ENCODE peak calls at places on chromosomes 13 and 19, in seven cellular contexts. A is neural progenitor cell; C is GM23338; H is tibial nerve; P is left ventricle myocardium inferior; Z is SK-N-SH; Y is CD8-positive, alpha-beta T cell. F is an unnamed sample. For H3K4me1, the result is how much of the 10 kb centered on the place peaks cover.

GRCh38 chr19:54179262-54179587 is 6.3 kb upstream of the TMC4 start:
- DNase-seq in Y (no peak), A (no peak), H (no peak), Z (no peak), P (no peak), C (no peak), F (no peak)

GRCh38 chr13:110430391-110431338 is 123.6 kb downstream of the COL4A2 start:
- DNase-seq in A (no peak), H (no peak), Z (no peak), P (no peak), Y (no peak), C (no peak), F (no peak)

GRCh38 chr19:40519352-40520322 is 52.8 kb downstream of the SPTBN4 start:
- DNase-seq in H (no peak), Z (no peak), Y (no peak), C (peak), A (peak), P (no peak), F (no peak)

GRCh38 chr19:2475018-2475701 is 767 bp upstream of the GADD45B start:
- DNase-seq in H (no peak), P (peak), Y (peak), Z (peak), A (peak), C (peak), F (peak)

GRCh38 chr13:98535501-98536357 is 41.2 kb downstream of the STK24 start:
- DNase-seq in Y (no peak), C (no peak), P (no peak), A (no peak), H (no peak), Z (no peak), F (no peak)

GRCh38 chr19:13817615-13818371 is 22.6 kb downstream of the ZSWIM4 start:
- DNase-seq in H (no peak), P (no peak), C (peak), Y (no peak), Z (no peak), A (peak), F (peak)

GRCh38 chr19:17831419-17831888 is 10.1 kb upstream of the INSL3 start:
- DNase-seq in A (peak), P (no peak), Z (no peak), C (peak), Y (no peak), H (no peak), F (no peak)

GRCh38 chr13:40876020-40876738 is 86.8 kb downstream of the SLC25A15 start:
- DNase-seq in Z (no peak), C (no peak), A (no peak), H (no peak), P (no peak), Y (no peak), F (no peak)

GRCh38 chr13:25768726-25769270 is 283.0 kb downstream of the SHISA2 start:
- DNase-seq in Y (no peak), A (no peak), H (no peak), C (no peak), Z (no peak), P (no peak), F (no peak)

GRCh38 chr13:62122434-62122833 is 706.8 kb upstream of the PCDH20 start:
- DNase-seq in Y (no peak), C (no peak), P (no peak), Z (no peak), A (no peak), H (no peak), F (no peak)

GRCh38 chr19:50549059-50549926 is 18.9 kb downstream of the LRRC4B start:
- DNase-seq in P (no peak), H (no peak), Z (no peak), A (no peak), C (no peak), Y (no peak), F (no peak)

GRCh38 chr13:97911311-97912138 is 42.0 kb upstream of the IPO5 start:
- DNase-seq in C (peak), Y (no peak), Z (peak), A (peak), H (no peak), P (no peak), F (no peak)

GRCh38 chr13:42040730-42041016 is 7.8 kb upstream of the DGKH start:
- DNase-seq in A (no peak), Z (no peak), H (no peak), Y (no peak), C (no peak), P (no peak), F (no peak)

GRCh38 chr13:23715762-23716235 is 145.6 kb downstream of the TNFRSF19 start:
- DNase-seq in A (no peak), H (no peak), Y (no peak), Z (no peak), P (no peak), C (peak), F (no peak)

GRCh38 chr19:30556230-30556711 is 184.1 kb downstream of the ZNF536 start:
- DNase-seq in A (peak), P (no peak), Y (no peak), C (peak), H (no peak), Z (no peak), F (no peak)

GRCh38 chr19:35216833-35217707 is 11.5 kb downstream of the FAM187B start:
- DNase-seq in H (peak), Z (no peak), A (no peak), C (peak), P (no peak), Y (no peak), F (no peak)

GRCh38 chr19:34405892-34406660 is 1.9 kb downstream of the PDCD2L start:
- DNase-seq in C (no peak), Y (no peak), H (no peak), Z (no peak), A (no peak), P (no peak), F (peak)

GRCh38 chr19:19670070-19670551 is 1.5 kb downstream of the ZNF101 start:
- DNase-seq in H (no peak), A (peak), P (no peak), Y (no peak), C (peak), Z (no peak), F (no peak)
- H3K27ac ChIP-seq in H (no peak), A (peak), P (no peak), Y (peak), C (peak), Z (no peak), F (no peak)

DNA sequence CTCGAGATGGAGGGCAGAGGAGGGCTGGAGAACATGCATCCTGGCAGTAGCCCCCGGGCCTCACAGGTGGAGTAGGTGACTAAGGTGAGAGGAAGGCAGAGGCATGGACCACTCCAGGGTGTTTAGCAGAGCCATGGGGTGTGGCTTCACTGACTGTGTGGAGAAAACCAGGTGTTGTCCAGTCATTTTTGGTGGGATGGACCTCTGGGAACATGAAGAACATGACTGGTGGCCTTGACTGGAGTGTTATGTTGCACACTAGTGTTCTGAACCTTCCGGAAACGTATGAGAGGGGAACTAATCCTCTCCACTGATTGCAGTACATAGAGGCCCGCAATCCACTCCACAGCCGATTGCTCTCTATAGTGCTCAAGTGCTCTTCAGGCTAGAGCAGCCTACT is 16.9 kb downstream of the MED26 start:
- DNase-seq in A (no peak), H (no peak), C (no peak), Z (no peak), P (no peak), Y (no peak), F (peak)
- H3K4me1 ChIP-seq in A (under half), H (under half), C (under half), Z (under half), P (half or more), Y (under half), F (half or more)

GRCh38 chr19:4016486-4016885 is 8.9 kb downstream of the PIAS4 start:
- DNase-seq in A (no peak), C (no peak), Y (no peak), H (peak), P (no peak), Z (no peak), F (no peak)
- H3K27ac ChIP-seq in A (no peak), C (no peak), Y (no peak), H (peak), P (peak), Z (peak), F (no peak)

GRCh38 chr13:75407473-75407872 is 74.5 kb downstream of the TBC1D4 start:
- DNase-seq in C (no peak), Y (no peak), H (no peak), P (no peak), A (no peak), Z (no peak), F (no peak)
- H3K4me1 ChIP-seq in C (under half), Y (under half), H (under half), P (half or more), A (under half), Z (under half), F (under half)

DNA sequence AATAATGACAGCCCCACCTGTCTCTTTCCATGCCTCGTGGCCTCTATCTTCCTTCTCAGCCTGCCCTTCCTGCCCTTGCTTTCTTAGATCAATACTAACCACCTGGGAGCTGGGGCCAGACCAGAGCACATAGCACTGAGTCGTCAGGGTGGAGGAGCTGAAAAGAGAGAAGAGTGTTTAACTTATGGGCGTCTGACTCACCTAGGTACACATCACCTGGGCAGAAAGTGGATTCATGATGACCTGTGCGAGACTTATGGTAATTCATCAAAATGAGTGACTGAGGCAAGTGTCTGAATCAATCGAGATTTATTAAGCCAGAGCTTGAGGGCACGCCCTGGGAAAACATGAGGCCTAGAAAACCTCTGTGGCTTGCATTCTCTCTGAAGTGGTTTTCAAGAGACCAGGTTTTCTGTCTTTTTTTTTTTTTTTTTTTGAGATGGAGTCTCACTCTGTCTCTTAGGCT is 19.2 kb downstream of the CEACAM6 start:
- DNase-seq in P (no peak), Z (no peak), A (no peak), C (no peak), H (no peak), Y (peak), F (peak)
- H3K27ac ChIP-seq in P (no peak), Z (no peak), A (no peak), C (no peak), H (no peak), Y (no peak), F (peak)